ENCODE peak calls at places on chromosomes 3 and 15, in eight cellular contexts. One of them, this sample, is unnamed.

GRCh38 chr3:115415246-115415645 is 208.1 kb upstream of the GAP43 start:
- DNase-seq in CD4-positive, alpha-beta T cell: no peak
- DNase-seq in epithelial cell of esophagus: no peak
- DNase-seq in body of pancreas: no peak
- DNase-seq in nephron progenitor cell: no peak
- DNase-seq in heart right ventricle: no peak
- DNase-seq in fibroblast of lung: no peak
- DNase-seq in foreskin fibroblast: no peak
- DNase-seq in this sample: no peak

GRCh38 chr3:104763007-104763406 is 603.7 kb upstream of the ALCAM start:
- DNase-seq in CD4-positive, alpha-beta T cell: no peak
- DNase-seq in epithelial cell of esophagus: peak
- DNase-seq in body of pancreas: no peak
- DNase-seq in nephron progenitor cell: no peak
- DNase-seq in heart right ventricle: peak
- DNase-seq in fibroblast of lung: peak
- DNase-seq in foreskin fibroblast: no peak
- DNase-seq in this sample: no peak

GRCh38 chr15:89358435-89358754 is 23.8 kb upstream of the POLG start:
- DNase-seq in CD4-positive, alpha-beta T cell: no peak
- DNase-seq in epithelial cell of esophagus: no peak
- DNase-seq in body of pancreas: no peak
- DNase-seq in nephron progenitor cell: no peak
- DNase-seq in heart right ventricle: no peak
- DNase-seq in fibroblast of lung: no peak
- DNase-seq in foreskin fibroblast: no peak
- DNase-seq in this sample: no peak

GRCh38 chr3:81891056-81891455 is 129.6 kb upstream of the GBE1 start:
- DNase-seq in CD4-positive, alpha-beta T cell: no peak
- DNase-seq in epithelial cell of esophagus: no peak
- DNase-seq in body of pancreas: no peak
- DNase-seq in nephron progenitor cell: no peak
- DNase-seq in heart right ventricle: no peak
- DNase-seq in fibroblast of lung: no peak
- DNase-seq in foreskin fibroblast: no peak
- DNase-seq in this sample: no peak

GRCh38 chr3:100665230-100665629 is 44.1 kb upstream of the TFG start:
- DNase-seq in CD4-positive, alpha-beta T cell: peak
- DNase-seq in epithelial cell of esophagus: no peak
- DNase-seq in body of pancreas: no peak
- DNase-seq in nephron progenitor cell: no peak
- DNase-seq in heart right ventricle: no peak
- DNase-seq in fibroblast of lung: no peak
- DNase-seq in foreskin fibroblast: no peak
- DNase-seq in this sample: no peak

GRCh38 chr3:43162573-43163084 is 56.8 kb upstream of the POMGNT2 start:
- DNase-seq in CD4-positive, alpha-beta T cell: peak
- DNase-seq in epithelial cell of esophagus: no peak
- DNase-seq in body of pancreas: no peak
- DNase-seq in nephron progenitor cell: no peak
- DNase-seq in heart right ventricle: no peak
- DNase-seq in fibroblast of lung: no peak
- DNase-seq in foreskin fibroblast: no peak
- DNase-seq in this sample: no peak

GRCh38 chr3:161314836-161315391 is 56.4 kb downstream of the SPTSSB start:
- DNase-seq in CD4-positive, alpha-beta T cell: no peak
- DNase-seq in epithelial cell of esophagus: peak
- DNase-seq in body of pancreas: no peak
- DNase-seq in nephron progenitor cell: no peak
- DNase-seq in heart right ventricle: no peak
- DNase-seq in fibroblast of lung: no peak
- DNase-seq in foreskin fibroblast: peak
- DNase-seq in this sample: peak

GRCh38 chr3:35635407-35635806 is 3.9 kb upstream of the ARPP21 start:
- DNase-seq in CD4-positive, alpha-beta T cell: no peak
- DNase-seq in epithelial cell of esophagus: no peak
- DNase-seq in body of pancreas: no peak
- DNase-seq in nephron progenitor cell: no peak
- DNase-seq in heart right ventricle: no peak
- DNase-seq in fibroblast of lung: no peak
- DNase-seq in foreskin fibroblast: no peak
- DNase-seq in this sample: no peak

GRCh38 chr3:124627501-124627908 is 102.7 kb upstream of the UMPS start:
- DNase-seq in CD4-positive, alpha-beta T cell: no peak
- DNase-seq in epithelial cell of esophagus: no peak
- DNase-seq in body of pancreas: peak
- DNase-seq in nephron progenitor cell: no peak
- DNase-seq in heart right ventricle: no peak
- DNase-seq in fibroblast of lung: peak
- DNase-seq in foreskin fibroblast: no peak
- DNase-seq in this sample: peak

GRCh38 chr3:88957751-88958452 is 149.5 kb upstream of the EPHA3 start:
- DNase-seq in CD4-positive, alpha-beta T cell: no peak
- DNase-seq in epithelial cell of esophagus: peak
- DNase-seq in body of pancreas: no peak
- DNase-seq in nephron progenitor cell: no peak
- DNase-seq in heart right ventricle: no peak
- DNase-seq in fibroblast of lung: peak
- DNase-seq in foreskin fibroblast: peak
- DNase-seq in this sample: peak

GRCh38 chr15:39358441-39359041 is 222.3 kb upstream of the THBS1 start:
- DNase-seq in CD4-positive, alpha-beta T cell: no peak
- DNase-seq in epithelial cell of esophagus: peak
- DNase-seq in body of pancreas: peak
- DNase-seq in nephron progenitor cell: no peak
- DNase-seq in heart right ventricle: peak
- DNase-seq in fibroblast of lung: peak
- DNase-seq in foreskin fibroblast: no peak
- DNase-seq in this sample: no peak

GRCh38 chr3:10703875-10704274 is 112.2 kb upstream of the SLC6A11 start:
- DNase-seq in CD4-positive, alpha-beta T cell: no peak
- DNase-seq in epithelial cell of esophagus: peak
- DNase-seq in body of pancreas: no peak
- DNase-seq in nephron progenitor cell: peak
- DNase-seq in heart right ventricle: no peak
- DNase-seq in fibroblast of lung: peak
- DNase-seq in foreskin fibroblast: peak
- DNase-seq in this sample: peak

GRCh38 chr3:89364309-89364708 is 256.9 kb downstream of the EPHA3 start:
- DNase-seq in CD4-positive, alpha-beta T cell: no peak
- DNase-seq in epithelial cell of esophagus: no peak
- DNase-seq in body of pancreas: no peak
- DNase-seq in nephron progenitor cell: peak
- DNase-seq in heart right ventricle: no peak
- DNase-seq in fibroblast of lung: peak
- DNase-seq in foreskin fibroblast: no peak
- DNase-seq in this sample: no peak

GRCh38 chr3:140238646-140239314 is 303.8 kb downstream of the CLSTN2 start:
- DNase-seq in CD4-positive, alpha-beta T cell: no peak
- DNase-seq in epithelial cell of esophagus: no peak
- DNase-seq in body of pancreas: no peak
- DNase-seq in nephron progenitor cell: no peak
- DNase-seq in heart right ventricle: no peak
- DNase-seq in fibroblast of lung: no peak
- DNase-seq in foreskin fibroblast: no peak
- DNase-seq in this sample: no peak

GRCh38 chr3:25427155-25428002 is 684 bp upstream of the RARB start:
- DNase-seq in CD4-positive, alpha-beta T cell: no peak
- DNase-seq in epithelial cell of esophagus: peak
- DNase-seq in body of pancreas: no peak
- DNase-seq in nephron progenitor cell: no peak
- DNase-seq in heart right ventricle: no peak
- DNase-seq in fibroblast of lung: peak
- DNase-seq in foreskin fibroblast: no peak
- DNase-seq in this sample: no peak

DNA sequence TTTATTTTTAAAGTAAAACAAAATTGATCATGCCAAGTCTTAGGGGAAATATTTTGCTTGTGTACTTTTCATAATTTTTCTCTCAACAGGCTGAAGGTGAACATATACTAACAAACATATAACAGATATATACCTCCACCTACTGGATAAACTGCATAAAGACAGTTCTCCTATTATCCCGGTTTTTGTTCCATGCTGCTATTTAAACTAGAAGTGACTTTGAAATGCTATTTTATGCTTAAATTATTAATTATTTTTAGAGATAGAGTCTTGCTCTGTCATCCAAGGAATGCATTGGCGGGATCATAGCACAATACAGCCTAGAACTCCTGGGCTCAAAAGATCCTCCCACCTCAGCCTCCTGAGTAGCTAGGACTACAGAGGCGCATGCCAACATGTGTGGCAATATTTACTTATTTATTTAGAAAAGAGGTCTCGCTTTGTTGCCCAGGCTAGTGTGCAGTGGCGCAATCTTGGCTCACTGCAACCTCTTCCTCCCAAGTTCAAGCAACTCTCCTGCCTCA is 49.8 kb downstream of the ST3GAL6 start:
- DNase-seq in CD4-positive, alpha-beta T cell: no peak
- DNase-seq in epithelial cell of esophagus: peak
- DNase-seq in body of pancreas: peak
- DNase-seq in nephron progenitor cell: no peak
- DNase-seq in heart right ventricle: no peak
- DNase-seq in fibroblast of lung: peak
- DNase-seq in foreskin fibroblast: no peak
- DNase-seq in this sample: peak
- TF ChIP-seq CTCF in CD4-positive, alpha-beta T cell: peak
- TF ChIP-seq CTCF in epithelial cell of esophagus: peak
- TF ChIP-seq CTCF in body of pancreas: peak
- TF ChIP-seq CTCF in nephron progenitor cell: peak
- TF ChIP-seq CTCF in heart right ventricle: peak
- TF ChIP-seq CTCF in fibroblast of lung: peak
- TF ChIP-seq CTCF in foreskin fibroblast: peak
- TF ChIP-seq CTCF in this sample: no peak

DNA sequence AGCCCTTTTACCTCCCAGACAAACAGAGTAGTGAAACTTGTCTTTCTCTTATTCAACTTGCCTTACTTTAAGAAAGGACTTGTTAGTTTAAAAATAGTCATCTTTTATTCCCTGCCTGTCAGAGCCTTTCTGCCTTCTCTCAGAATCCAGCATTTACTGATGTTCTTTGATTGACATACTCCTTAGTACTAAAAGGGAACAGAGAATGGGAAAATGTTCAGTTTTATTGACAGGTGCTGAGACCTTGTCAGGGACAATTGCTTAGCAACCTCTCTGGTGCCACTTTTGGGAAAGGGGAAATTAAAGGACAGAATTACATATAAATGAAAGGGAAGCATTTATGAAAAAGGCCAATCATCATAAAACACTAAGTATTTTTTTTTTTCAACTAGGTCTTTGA is 378.3 kb downstream of the PDCD6IP start:
- DNase-seq in CD4-positive, alpha-beta T cell: no peak
- DNase-seq in epithelial cell of esophagus: no peak
- DNase-seq in body of pancreas: no peak
- DNase-seq in nephron progenitor cell: no peak
- DNase-seq in heart right ventricle: no peak
- DNase-seq in fibroblast of lung: no peak
- DNase-seq in foreskin fibroblast: no peak
- DNase-seq in this sample: no peak
- TF ChIP-seq CTCF in CD4-positive, alpha-beta T cell: no peak
- TF ChIP-seq CTCF in epithelial cell of esophagus: no peak
- TF ChIP-seq CTCF in body of pancreas: no peak
- TF ChIP-seq CTCF in nephron progenitor cell: no peak
- TF ChIP-seq CTCF in heart right ventricle: no peak
- TF ChIP-seq CTCF in fibroblast of lung: no peak
- TF ChIP-seq CTCF in foreskin fibroblast: no peak
- TF ChIP-seq CTCF in this sample: no peak

GRCh38 chr15:69979269-69979668 is 118.4 kb downstream of the TLE3 start:
- DNase-seq in CD4-positive, alpha-beta T cell: no peak
- DNase-seq in epithelial cell of esophagus: peak
- DNase-seq in body of pancreas: no peak
- DNase-seq in nephron progenitor cell: no peak
- DNase-seq in heart right ventricle: no peak
- DNase-seq in fibroblast of lung: no peak
- DNase-seq in foreskin fibroblast: no peak
- DNase-seq in this sample: peak

GRCh38 chr15:69978603-69979002 is 119.1 kb downstream of the TLE3 start:
- DNase-seq in CD4-positive, alpha-beta T cell: no peak
- DNase-seq in epithelial cell of esophagus: no peak
- DNase-seq in body of pancreas: no peak
- DNase-seq in nephron progenitor cell: no peak
- DNase-seq in heart right ventricle: no peak
- DNase-seq in fibroblast of lung: no peak
- DNase-seq in foreskin fibroblast: no peak
- DNase-seq in this sample: no peak

GRCh38 chr15:69979783-69980182 is 117.9 kb downstream of the TLE3 start:
- DNase-seq in CD4-positive, alpha-beta T cell: no peak
- DNase-seq in epithelial cell of esophagus: no peak
- DNase-seq in body of pancreas: no peak
- DNase-seq in nephron progenitor cell: no peak
- DNase-seq in heart right ventricle: no peak
- DNase-seq in fibroblast of lung: no peak
- DNase-seq in foreskin fibroblast: no peak
- DNase-seq in this sample: no peak

GRCh38 chr15:69982037-69982436 is 115.7 kb downstream of the TLE3 start:
- DNase-seq in CD4-positive, alpha-beta T cell: no peak
- DNase-seq in epithelial cell of esophagus: no peak
- DNase-seq in body of pancreas: no peak
- DNase-seq in nephron progenitor cell: no peak
- DNase-seq in heart right ventricle: no peak
- DNase-seq in fibroblast of lung: no peak
- DNase-seq in foreskin fibroblast: no peak
- DNase-seq in this sample: no peak

DNA sequence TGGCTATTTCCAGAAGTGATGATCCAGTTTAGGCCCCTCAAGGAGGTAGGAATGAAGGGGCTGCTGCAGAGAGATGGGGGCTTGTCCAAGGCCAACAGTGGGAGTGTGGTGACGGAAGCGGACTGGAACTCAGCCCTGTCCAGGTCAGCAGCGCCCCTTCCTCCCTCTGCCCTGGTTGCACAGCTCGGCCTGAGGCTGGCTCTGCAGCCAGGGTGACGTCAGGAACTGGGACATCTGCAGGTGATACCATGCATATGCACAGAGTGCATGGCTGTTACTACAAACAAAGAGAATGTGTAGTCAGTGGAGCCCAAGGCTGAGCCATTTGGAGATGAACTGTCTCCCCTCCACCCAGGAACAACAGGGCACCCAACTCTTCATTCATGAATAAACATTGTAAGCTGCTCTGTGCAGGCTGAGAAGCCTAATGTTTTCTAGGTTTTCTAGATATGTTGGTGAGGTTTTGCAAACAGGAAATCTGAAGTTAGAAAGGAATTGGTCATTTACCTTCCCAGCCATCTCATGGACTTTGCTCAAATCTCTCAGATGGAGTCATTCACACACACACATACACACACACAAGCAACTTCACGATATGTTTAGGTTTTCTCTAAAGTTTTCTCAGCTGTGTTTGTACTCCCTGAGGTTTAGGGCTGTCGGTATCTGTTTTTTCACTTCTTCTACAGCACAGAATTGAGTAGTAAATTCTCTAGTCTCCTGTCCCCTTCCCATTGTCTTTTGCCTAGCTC is 117.2 kb downstream of the TLE3 start:
- DNase-seq in CD4-positive, alpha-beta T cell: no peak
- DNase-seq in epithelial cell of esophagus: no peak
- DNase-seq in body of pancreas: no peak
- DNase-seq in nephron progenitor cell: no peak
- DNase-seq in heart right ventricle: no peak
- DNase-seq in fibroblast of lung: no peak
- DNase-seq in foreskin fibroblast: no peak
- DNase-seq in this sample: no peak
- TF ChIP-seq CTCF in CD4-positive, alpha-beta T cell: no peak
- TF ChIP-seq CTCF in epithelial cell of esophagus: no peak
- TF ChIP-seq CTCF in body of pancreas: no peak
- TF ChIP-seq CTCF in nephron progenitor cell: no peak
- TF ChIP-seq CTCF in heart right ventricle: no peak
- TF ChIP-seq CTCF in fibroblast of lung: no peak
- TF ChIP-seq CTCF in foreskin fibroblast: no peak
- TF ChIP-seq CTCF in this sample: no peak

GRCh38 chr15:29938701-29939340 is 116.6 kb upstream of the TJP1 start:
- DNase-seq in CD4-positive, alpha-beta T cell: no peak
- DNase-seq in epithelial cell of esophagus: peak
- DNase-seq in body of pancreas: no peak
- DNase-seq in nephron progenitor cell: no peak
- DNase-seq in heart right ventricle: no peak
- DNase-seq in fibroblast of lung: peak
- DNase-seq in foreskin fibroblast: no peak
- DNase-seq in this sample: no peak
- TF ChIP-seq CTCF in CD4-positive, alpha-beta T cell: no peak
- TF ChIP-seq CTCF in epithelial cell of esophagus: peak
- TF ChIP-seq CTCF in body of pancreas: no peak
- TF ChIP-seq CTCF in nephron progenitor cell: no peak
- TF ChIP-seq CTCF in heart right ventricle: peak
- TF ChIP-seq CTCF in fibroblast of lung: peak
- TF ChIP-seq CTCF in foreskin fibroblast: no peak
- TF ChIP-seq CTCF in this sample: no peak

This sample was measured in Calu3.